ENCODE peak calls at places on chromosomes 16 and 17, in five cellular contexts. M is Peyer's patch; V is tibial nerve; H is cardiac muscle cell; T is CD4-positive, alpha-beta memory T cell. J is an unnamed sample.

GRCh38 chr16:30927789-30928378 is 4.5 kb downstream of the FBXL19 start:
- DNase-seq in M (no peak), V (no peak), H (peak; percentile 40), T (peak; percentile 35), J (peak; percentile 32)

GRCh38 chr16:4692460-4693295 is 684 bp upstream of the NUDT16L1 start:
- DNase-seq in M (no peak), V (no peak), H (peak; percentile 7), T (no peak), J (no peak)

GRCh38 chr16:84487358-84487757 is 17.1 kb downstream of the MEAK7 start:
- DNase-seq in M (no peak), V (no peak), H (no peak), T (no peak), J (no peak)

GRCh38 chr17:44719444-44719843 is 11.0 kb downstream of the DBF4B start:
- DNase-seq in M (no peak), V (no peak), H (no peak), T (no peak), J (no peak)

GRCh38 chr17:65054602-65055001 is 1.9 kb downstream of the GNA13 start:
- DNase-seq in M (no peak), V (no peak), H (no peak), T (no peak), J (no peak)

GRCh38 chr16:1357906-1358566 is 6.3 kb downstream of the GNPTG start:
- DNase-seq in M (no peak), V (no peak), H (no peak), T (no peak), J (no peak)

GRCh38 chr17:79619196-79619595 is 8.3 kb upstream of the RBFOX3 start:
- DNase-seq in M (peak; percentile 5), V (no peak), H (no peak), T (no peak), J (no peak)

GRCh38 chr16:20729141-20729540 is 12.5 kb downstream of the THUMPD1 start:
- DNase-seq in M (no peak), V (no peak), H (no peak), T (no peak), J (no peak)

GRCh38 chr17:61504697-61505096 is 52.5 kb downstream of the TBX4 start:
- DNase-seq in M (no peak), V (no peak), H (peak; percentile 76), T (no peak), J (no peak)

GRCh38 chr16:68228652-68229051 is 7.3 kb downstream of the ESRP2 start:
- DNase-seq in M (no peak), V (no peak), H (no peak), T (no peak), J (no peak)

GRCh38 chr16:18958621-18959578 is 24.8 kb upstream of the TMC7 start:
- DNase-seq in M (no peak), V (no peak), H (no peak), T (no peak), J (no peak)

GRCh38 chr17:15507001-15507400 is 39.6 kb upstream of the CDRT4 start:
- DNase-seq in M (no peak), V (no peak), H (no peak), T (no peak), J (no peak)

GRCh38 chr17:13420294-13421277 is 181.1 kb downstream of the HS3ST3A1 start:
- DNase-seq in M (no peak), V (no peak), H (peak; percentile 85), T (no peak), J (no peak)

GRCh38 chr16:3051489-3051888 is 5.1 kb downstream of the MMP25 start:
- DNase-seq in M (no peak), V (no peak), H (no peak), T (no peak), J (no peak)

GRCh38 chr17:3772764-3773163 is 28.2 kb downstream of the ITGAE start:
- DNase-seq in M (no peak), V (no peak), H (no peak), T (no peak), J (no peak)

GRCh38 chr17:4576729-4577322 is 7.5 kb upstream of the SMTNL2 start:
- DNase-seq in M (no peak), V (no peak), H (peak; percentile 31), T (no peak), J (no peak)

GRCh38 chr17:73430848-73431247 is 119.0 kb upstream of the CDC42EP4 start:
- DNase-seq in M (no peak), V (no peak), H (peak; percentile 29), T (no peak), J (peak; percentile 38)

GRCh38 chr17:2981325-2981724 is 82.1 kb downstream of the OR1D5 start:
- DNase-seq in M (no peak), V (no peak), H (no peak), T (no peak), J (no peak)

GRCh38 chr17:76164331-76164730 is 23.3 kb upstream of the FOXJ1 start:
- DNase-seq in M (no peak), V (no peak), H (peak; percentile 65), T (no peak), J (no peak)

GRCh38 chr16:15523939-15524338 is 89.6 kb downstream of the BMERB1 start:
- DNase-seq in M (no peak), V (no peak), H (no peak), T (no peak), J (no peak)

GRCh38 chr16:56708821-56709685 is 20.9 kb upstream of the NUP93 start:
- DNase-seq in M (no peak), V (no peak), H (no peak), T (no peak), J (peak; percentile 45)

GRCh38 chr17:71933306-71933705 is 187.5 kb upstream of the SOX9 start:
- DNase-seq in M (no peak), V (no peak), H (no peak), T (no peak), J (no peak)

GRCh38 chr17:70296456-70296855 is 127.1 kb downstream of the KCNJ2 start:
- DNase-seq in M (no peak), V (no peak), H (no peak), T (no peak), J (no peak)

GRCh38 chr17:30361766-30362279 is 16.9 kb upstream of the CPD start:
- DNase-seq in M (no peak), V (no peak), H (no peak), T (no peak), J (no peak)

GRCh38 chr17:30368896-30369720 is 9.6 kb upstream of the CPD start:
- DNase-seq in M (no peak), V (no peak), H (no peak), T (no peak), J (peak; percentile 35)

GRCh38 chr17:30369995-30370394 is 8.7 kb upstream of the CPD start:
- DNase-seq in M (no peak), V (no peak), H (no peak), T (no peak), J (no peak)

GRCh38 chr17:30363715-30364202 is 15.0 kb upstream of the CPD start:
- DNase-seq in M (no peak), V (no peak), H (peak; percentile 89), T (peak; percentile 83), J (peak; percentile 47)

DNA sequence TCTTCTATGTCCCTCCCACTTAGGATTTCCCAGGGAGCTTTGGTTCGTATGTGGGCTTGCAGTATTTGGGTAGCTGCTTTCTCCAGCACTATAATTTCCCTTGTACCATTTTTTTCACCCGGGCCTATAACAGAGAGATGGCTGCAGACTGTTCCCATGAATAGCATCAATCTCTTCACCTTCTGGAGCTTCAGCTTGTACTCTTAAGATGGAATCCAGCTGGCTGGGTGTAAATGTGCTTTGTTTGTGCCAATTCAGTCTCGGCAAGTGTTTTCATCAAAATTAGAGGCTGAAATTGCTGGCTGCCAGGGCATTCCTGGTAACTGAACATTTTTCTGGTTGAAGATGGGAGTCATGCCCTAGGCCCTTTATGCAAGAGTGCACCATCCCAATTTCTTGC is 12.2 kb upstream of the CPD start:
- DNase-seq in M (no peak), V (no peak), H (peak; percentile 28), T (no peak), J (no peak)
- H3K27me3 ChIP-seq in M (no peaks in the 10 kb centered on the region), V (no peaks in the 10 kb centered on the region), H (no peaks in the 10 kb centered on the region), T (no peaks in the 10 kb centered on the region), J (no peaks in the 10 kb centered on the region)

DNA sequence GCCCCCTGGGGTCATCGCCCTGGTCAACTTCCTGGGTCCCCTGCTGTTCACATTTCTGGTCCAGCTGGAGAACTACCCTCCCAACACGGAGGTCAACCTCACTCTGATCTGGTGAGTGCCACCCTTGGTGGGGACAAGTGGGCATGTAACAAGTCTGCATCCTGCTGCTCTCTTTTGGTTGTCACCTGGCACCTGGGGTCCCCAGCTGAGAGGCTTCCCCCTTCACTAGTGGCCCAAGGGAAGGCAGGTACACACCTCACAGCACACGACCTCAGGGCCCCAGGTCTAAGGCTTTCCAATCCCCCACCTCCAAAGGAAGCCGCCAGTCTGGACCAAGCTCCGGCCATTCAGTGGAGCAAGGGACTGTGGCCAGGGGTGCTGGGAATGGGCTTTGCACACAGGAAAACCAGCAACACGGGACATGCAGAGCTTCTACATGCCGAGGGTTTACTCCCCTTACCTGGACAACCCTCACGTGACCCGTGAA is 4.4 kb downstream of the TMC8 start:
- DNase-seq in M (no peak), V (no peak), H (no peak), T (no peak), J (peak; percentile 9)
- H3K27me3 ChIP-seq in M (no peaks in the 10 kb centered on the region), V (no peaks in the 10 kb centered on the region), H (no peaks in the 10 kb centered on the region), T (no peaks in the 10 kb centered on the region), J (no peaks in the 10 kb centered on the region)

DNA sequence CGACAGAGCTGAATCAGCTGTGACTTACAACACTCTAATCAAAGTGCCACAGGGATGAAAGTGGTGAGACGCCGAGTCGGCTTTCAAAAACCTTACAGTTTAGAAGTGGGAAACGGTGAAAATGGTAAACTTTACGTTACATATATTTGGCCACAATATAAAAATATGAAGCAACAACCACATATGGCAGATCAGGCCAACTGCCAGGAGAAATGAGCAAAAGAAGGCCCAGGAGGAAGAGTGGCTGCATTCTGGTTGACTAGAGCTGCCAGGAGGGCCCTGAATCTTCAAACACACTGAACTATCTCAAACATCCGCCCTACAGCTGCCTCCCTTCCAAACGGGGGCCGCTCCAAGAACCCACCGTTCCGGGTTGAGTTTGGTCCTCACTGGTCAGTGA is 56.3 kb downstream of the MRM3 start:
- DNase-seq in M (no peak), V (no peak), H (no peak), T (no peak), J (no peak)
- H3K27me3 ChIP-seq in M (no peaks in the 10 kb centered on the region), V (no peaks in the 10 kb centered on the region), H (no peaks in the 10 kb centered on the region), T (no peaks in the 10 kb centered on the region), J (no peaks in the 10 kb centered on the region)

GRCh38 chr17:48338720-48339119 is 91.3 kb downstream of the SKAP1 start:
- DNase-seq in M (no peak), V (no peak), H (no peak), T (no peak), J (no peak)

GRCh38 chr17:48347203-48347602 is 82.8 kb downstream of the SKAP1 start:
- DNase-seq in M (no peak), V (no peak), H (no peak), T (no peak), J (no peak)

GRCh38 chr17:48348352-48348751 is 81.7 kb downstream of the SKAP1 start:
- DNase-seq in M (no peak), V (no peak), H (no peak), T (no peak), J (no peak)

GRCh38 chr17:48340916-48341315 is 89.1 kb downstream of the SKAP1 start:
- DNase-seq in M (no peak), V (no peak), H (no peak), T (no peak), J (no peak)

DNA sequence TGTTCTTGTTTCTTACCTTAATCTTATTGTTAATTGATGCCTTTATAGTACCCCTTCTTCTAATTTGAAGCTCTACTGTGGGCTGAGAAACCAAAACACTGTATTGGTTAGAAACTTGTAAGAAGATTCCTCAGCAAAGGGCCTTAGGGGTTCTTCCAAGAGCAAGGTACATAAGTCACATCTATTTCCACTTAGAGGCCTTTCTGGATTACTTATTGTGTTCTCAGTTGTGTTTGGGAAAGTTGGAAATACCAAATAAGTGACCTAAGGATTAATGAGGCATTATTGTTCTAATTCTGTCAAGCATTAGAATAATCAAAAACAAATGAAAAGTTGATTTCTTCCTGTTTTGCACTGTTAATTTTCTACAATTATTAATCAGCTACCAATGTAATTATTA is 85.8 kb downstream of the SKAP1 start:
- DNase-seq in M (no peak), V (no peak), H (no peak), T (no peak), J (no peak)
- H3K27me3 ChIP-seq in M (no peaks in the 10 kb centered on the region), V (peaks cover 39% of the 10 kb centered on the region), H (peaks cover 78% of the 10 kb centered on the region), T (no peaks in the 10 kb centered on the region), J (no peaks in the 10 kb centered on the region)